ENCODE peak calls at places on chromosomes 13 and 19, in four cellular contexts. G is CD4-positive, alpha-beta memory T cell; I is breast epithelium; U is neuronal stem cell. Y is an unnamed sample. For H3K9me3 and H3K4me1, the result is how much of the 10 kb centered on the place peaks cover.

GRCh38 chr19:9702186-9702585 is 27.3 kb upstream of the ZNF562 start:
- DNase-seq in G (no peak), U (no peak), I (no peak), Y (no peak)

GRCh38 chr13:45341799-45342584 is 1.0 kb upstream of the TPT1 start:
- DNase-seq in G (no peak), I (no peak), U (no peak), Y (no peak)

GRCh38 chr13:53200498-53201453 is 172.2 kb downstream of the OLFM4 start:
- DNase-seq in I (peak), U (peak), G (no peak), Y (no peak)

GRCh38 chr13:93217701-93218100 is 8.9 kb upstream of the GPC6 start:
- DNase-seq in U (no peak), G (no peak), I (no peak), Y (no peak)

GRCh38 chr19:13652810-13653590 is 111.3 kb upstream of the MRI1 start:
- DNase-seq in U (no peak), G (no peak), I (no peak), Y (no peak)

GRCh38 chr19:57055956-57056355 is 63.8 kb upstream of the USP29 start:
- DNase-seq in G (no peak), I (no peak), U (no peak), Y (no peak)

GRCh38 chr13:55517312-55517711 is 1623.4 kb upstream of the PRR20A start:
- DNase-seq in U (no peak), I (no peak), G (no peak), Y (no peak)

GRCh38 chr19:51690359-51691121 is 2.6 kb upstream of the SPACA6 start:
- DNase-seq in I (peak), G (peak), U (peak), Y (no peak)

GRCh38 chr19:41422456-41422855 is 4.7 kb downstream of the B3GNT8 start:
- DNase-seq in I (no peak), U (no peak), G (no peak), Y (no peak)

GRCh38 chr19:2648528-2648937 is 54.0 kb downstream of the GNG7 start:
- DNase-seq in U (peak), I (peak), G (peak), Y (no peak)

GRCh38 chr13:89968468-89968867 is 1379.0 kb upstream of the MIR17HG start:
- DNase-seq in I (no peak), U (no peak), G (no peak), Y (no peak)

GRCh38 chr19:15252398-15253018 is 20.3 kb upstream of the EPHX3 start:
- DNase-seq in U (no peak), I (no peak), G (no peak), Y (no peak)

GRCh38 chr13:94309576-94309975 is 169.9 kb downstream of the DCT start:
- DNase-seq in I (no peak), U (no peak), G (no peak), Y (no peak)

GRCh38 chr19:35486268-35486708 is 4.0 kb downstream of the KRTDAP start:
- DNase-seq in U (no peak), G (no peak), I (no peak), Y (no peak)

GRCh38 chr13:100434010-100434763 is 154.4 kb downstream of the GGACT start:
- DNase-seq in U (no peak), I (no peak), G (no peak), Y (no peak)

GRCh38 chr13:25286308-25286968 is 850 bp downstream of the MTMR6 start:
- DNase-seq in G (peak), U (peak), I (no peak), Y (no peak)
- H3K27ac ChIP-seq in G (peak), U (no peak), I (peak), Y (peak)

DNA sequence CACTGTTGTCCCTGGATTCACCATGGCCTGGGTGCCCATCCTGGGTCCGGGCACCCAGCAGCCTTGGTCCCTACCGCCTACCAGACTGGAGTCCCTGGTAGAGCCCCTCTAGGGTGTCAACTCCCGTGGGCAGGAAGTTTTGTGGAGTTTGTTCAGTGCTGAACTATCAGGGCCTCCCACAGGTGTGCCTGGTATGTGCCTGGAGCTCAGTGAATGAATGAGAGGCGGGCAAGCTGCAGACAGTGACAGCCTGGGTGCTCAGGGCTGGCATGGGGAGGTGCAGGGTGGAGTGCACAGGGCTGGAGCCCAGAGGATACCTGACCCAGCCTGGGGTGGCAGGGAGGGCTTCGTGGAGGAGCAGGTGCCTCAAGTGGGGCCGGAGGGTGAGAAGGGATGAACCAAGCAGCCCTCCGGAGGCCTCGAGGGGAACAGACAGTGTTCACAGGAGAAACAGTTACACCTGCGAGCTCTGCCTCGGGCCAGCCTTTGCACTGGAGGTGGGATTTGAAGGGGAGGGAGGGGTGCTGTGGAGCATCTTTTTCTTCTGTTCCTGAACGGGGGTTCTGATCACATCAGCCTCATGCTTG is 29.6 kb downstream of the PAK4 start:
- DNase-seq in G (no peak), I (no peak), U (no peak), Y (no peak)
- H3K9me3 ChIP-seq in G (under half), I (under half), U (under half), Y (under half)

DNA sequence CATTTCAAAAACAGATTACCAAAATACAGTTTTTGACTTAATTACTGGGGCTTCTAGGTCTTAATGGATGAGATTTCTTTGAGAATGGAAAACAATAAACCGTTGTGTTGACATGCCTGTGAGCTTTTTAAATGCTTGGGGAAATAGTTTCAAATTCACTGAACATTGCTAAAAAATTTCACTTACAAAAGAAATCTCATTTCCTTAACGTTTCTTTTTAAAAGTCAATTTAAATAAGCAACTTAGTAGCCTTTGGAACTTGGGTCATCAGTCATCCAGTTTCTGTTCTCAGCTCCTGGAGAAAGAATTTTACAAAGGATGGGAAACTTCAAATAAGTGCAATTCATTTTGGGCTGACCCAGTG is 4.4 kb downstream of the ZC3H4 start:
- DNase-seq in I (no peak), U (no peak), G (no peak), Y (no peak)
- H3K4me1 ChIP-seq in I (under half), U (under half), G (half or more), Y (half or more)

GRCh38 chr13:26759907-26760834 is at the start of gene GPR12:
- DNase-seq in U (no peak), I (no peak), G (no peak), Y (no peak)
- H3K27ac ChIP-seq in U (no peak), I (no peak), G (no peak), Y (no peak)

GRCh38 chr19:27876489-27876888 is 1336.5 kb downstream of the UQCRFS1 start:
- DNase-seq in I (no peak), G (no peak), U (no peak), Y (peak)
- H3K9me3 ChIP-seq in I (under half), G (under half), U (under half), Y (under half)

Y was measured in vagina.